ENCODE peak calls at places on chromosomes 12 and 14, in four cellular contexts. I, Y, S and L are unnamed samples.

GRCh38 chr12:69240625-69240984 is 1.2 kb downstream of the CPSF6 start:
- DNase-seq in S (no peak), Y (peak; percentile 24), I (no peak), L (no peak)

GRCh38 chr14:104519721-104520120 is 59.8 kb upstream of the C14orf180 start:
- DNase-seq in I (no peak), S (no peak), Y (no peak), L (no peak)

GRCh38 chr12:122022393-122023338 is 982 bp downstream of the BCL7A start:
- DNase-seq in Y (peak; percentile 55), I (no peak), S (no peak), L (no peak)

GRCh38 chr14:103073876-103074698 is 9.9 kb upstream of the LBHD2 start:
- DNase-seq in S (no peak), Y (no peak), I (no peak), L (no peak)

GRCh38 chr12:25195056-25195971 is at the start of the genes DNAI7 and ETFRF1:
- DNase-seq in Y (peak; percentile 98), S (peak; percentile 56), I (peak; percentile 79), L (peak; percentile 75)

GRCh38 chr12:69510176-69510827 is 40.1 kb downstream of the FRS2 start:
- DNase-seq in Y (no peak), S (no peak), I (no peak), L (no peak)

GRCh38 chr14:28653521-28653920 is 113.1 kb upstream of the FOXG1 start:
- DNase-seq in Y (no peak), I (no peak), S (no peak), L (no peak)

GRCh38 chr14:54202288-54202687 is 194.5 kb upstream of the CDKN3 start:
- DNase-seq in S (no peak), I (no peak), Y (no peak), L (no peak)

GRCh38 chr12:122072031-122072970 is 6.3 kb upstream of the MLXIP start:
- DNase-seq in I (no peak), Y (peak; percentile 84), S (no peak), L (no peak)

GRCh38 chr12:58727526-58727925 is 192.8 kb downstream of the LRIG3 start:
- DNase-seq in S (no peak), Y (no peak), I (no peak), L (no peak)

GRCh38 chr12:823043-823698 is 70.8 kb downstream of the WNK1 start:
- DNase-seq in S (peak; percentile 82), I (peak; percentile 54), Y (no peak), L (peak; percentile 25)

GRCh38 chr12:52486166-52487105 is 6.6 kb downstream of the KRT6A start:
- DNase-seq in Y (no peak), I (no peak), S (no peak), L (no peak)

GRCh38 chr14:50399251-50400032 is 2.8 kb upstream of the CDKL1 start:
- DNase-seq in S (no peak), I (peak; percentile 5), Y (no peak), L (no peak)

GRCh38 chr12:92992041-92992440 is 62.9 kb upstream of the EEA1 start:
- DNase-seq in S (no peak), I (no peak), Y (no peak), L (no peak)

GRCh38 chr14:49755378-49755777 is 12.6 kb upstream of the KLHDC2 start:
- DNase-seq in Y (no peak), I (no peak), S (no peak), L (no peak)

GRCh38 chr14:74508292-74508731 is 14.7 kb downstream of the ISCA2 start:
- DNase-seq in S (no peak), Y (no peak), I (no peak), L (no peak)

GRCh38 chr12:44000309-44000952 is 164.6 kb downstream of the TMEM117 start:
- DNase-seq in S (no peak), Y (peak; percentile 70), I (no peak), L (no peak)

GRCh38 chr12:70823182-70823976 is 97.2 kb downstream of the PTPRR start:
- DNase-seq in Y (no peak), I (no peak), S (no peak), L (no peak)

GRCh38 chr14:38000340-38000739 is 207.4 kb upstream of the SSTR1 start:
- DNase-seq in Y (no peak), I (no peak), S (no peak), L (no peak)

GRCh38 chr14:38001501-38001900 is 206.2 kb upstream of the SSTR1 start:
- DNase-seq in I (no peak), Y (no peak), S (no peak), L (no peak)

GRCh38 chr14:38004610-38004879 is 203.2 kb upstream of the SSTR1 start:
- DNase-seq in Y (no peak), S (no peak), I (no peak), L (no peak)

GRCh38 chr14:38003746-38004609 is 203.7 kb upstream of the SSTR1 start:
- DNase-seq in I (no peak), S (no peak), Y (no peak), L (no peak)
- TF ChIP-seq SPI1 in I (no peak), S (no peak), Y (no peak), L (no peak)

DNA sequence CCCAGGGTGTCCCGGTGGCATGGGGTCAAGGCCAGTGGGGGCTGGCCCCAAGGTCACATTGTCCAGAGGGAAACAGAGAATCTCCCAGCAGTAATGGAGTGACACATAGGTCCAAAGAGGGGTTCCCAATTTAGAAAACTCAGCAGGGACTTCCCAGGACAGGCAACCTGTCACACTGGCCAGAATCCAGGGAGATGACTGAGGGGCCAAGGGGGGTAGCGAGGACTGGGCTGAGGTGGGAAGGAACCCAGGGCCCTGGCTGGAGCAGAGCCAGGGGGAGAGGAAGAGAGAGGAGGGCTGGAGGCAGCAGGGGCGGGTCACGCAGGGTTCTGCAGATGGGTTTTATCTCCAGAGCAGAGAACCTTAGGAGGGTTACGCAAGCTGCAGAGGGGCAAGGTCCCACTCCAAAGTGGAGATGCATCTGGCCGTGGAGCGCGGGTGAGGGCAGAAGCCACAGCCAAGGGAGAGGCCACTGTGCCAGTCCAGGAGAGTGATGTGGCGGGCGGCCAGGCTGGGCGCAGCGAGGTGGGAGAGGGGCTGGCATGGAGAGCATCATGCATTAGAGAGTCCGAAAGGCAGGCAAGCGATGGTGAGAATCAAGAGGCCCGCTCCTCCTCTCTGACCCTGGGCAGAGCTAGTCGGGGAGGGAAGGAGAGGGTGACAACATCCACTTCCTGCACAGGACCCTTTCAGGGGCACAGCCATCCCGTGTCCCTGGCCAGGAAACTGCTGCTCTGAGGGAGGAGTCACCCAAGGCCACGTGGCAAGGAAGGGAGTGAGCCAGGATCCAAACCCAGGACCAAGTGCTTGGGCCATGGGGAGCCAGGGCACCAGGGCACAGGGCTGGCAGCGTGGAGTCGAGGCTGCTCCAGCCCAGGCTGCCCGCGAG is 29.0 kb downstream of the NCOR2 start:
- DNase-seq in S (no peak), I (peak; percentile 67), Y (no peak), L (no peak)
- TF ChIP-seq POLR2AphosphoS5 in S (no peak), I (no peak), Y (no peak), L (no peak)

GRCh38 chr12:102659200-102659911 is 179.0 kb upstream of the IGF1 start:
- DNase-seq in I (no peak), Y (no peak), S (no peak), L (no peak)
- TF ChIP-seq SPI1 in I (no peak), Y (no peak), S (no peak), L (no peak)

DNA sequence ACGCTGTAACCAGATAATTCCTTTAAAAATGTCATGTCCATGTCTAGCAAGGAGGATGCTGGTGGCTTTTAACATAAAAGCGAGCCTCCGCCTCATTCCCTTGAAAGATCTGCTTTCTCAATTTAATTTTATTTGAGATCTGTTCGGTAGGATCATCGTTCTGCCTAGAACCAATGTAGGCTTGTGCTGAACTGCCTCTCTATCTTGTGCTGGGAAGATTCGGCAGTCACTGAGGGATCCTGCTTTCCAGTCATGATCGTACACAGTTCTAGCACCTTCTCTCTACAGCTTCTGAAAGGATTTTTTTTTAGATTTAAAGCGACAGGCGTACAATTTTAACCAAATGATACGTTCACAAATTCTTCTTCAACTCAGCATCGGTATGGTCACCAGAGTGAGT is 54.3 kb downstream of the PEBP1 start:
- DNase-seq in Y (no peak), I (no peak), S (no peak), L (no peak)
- TF ChIP-seq POLR2AphosphoS5 in Y (no peak), I (no peak), S (no peak), L (no peak)

GRCh38 chr12:128853321-128854197 is at the start of gene GLT1D1:
- DNase-seq in S (no peak), I (no peak), Y (no peak), L (no peak)

GRCh38 chr12:128859311-128859710 is 6.0 kb downstream of the GLT1D1 start:
- DNase-seq in Y (no peak), S (no peak), I (no peak), L (no peak)

GRCh38 chr12:128856791-128857078 is 3.5 kb downstream of the GLT1D1 start:
- DNase-seq in Y (no peak), S (no peak), I (no peak), L (no peak)

GRCh38 chr12:128856035-128856790 is 2.9 kb downstream of the GLT1D1 start:
- DNase-seq in I (no peak), S (peak; percentile 77), Y (no peak), L (no peak)

GRCh38 chr12:128857173-128857770 is 4.0 kb downstream of the GLT1D1 start:
- DNase-seq in Y (no peak), S (peak; percentile 31), I (peak; percentile 41), L (no peak)
- TF ChIP-seq SPI1 in Y (no peak), S (no peak), I (peak; percentile 64), L (peak; percentile 55)